ENCODE peak calls at places on chromosomes 3 and 15, in eight cellular contexts. J, M, D, V, Z, A, N and P are unnamed samples.

GRCh38 chr3:106611123-106611522 is 742.3 kb upstream of the CBLB start:
- DNase-seq in J (no peak), N (no peak), A (no peak), V (no peak), M (no peak), Z (no peak), D (no peak), P (no peak)

GRCh38 chr15:48644827-48645557 is 517 bp downstream of the FBN1 start:
- DNase-seq in Z (peak), N (peak), D (peak), A (no peak), J (peak), V (no peak), M (no peak), P (peak)

GRCh38 chr15:71752604-71753289 is 57.6 kb upstream of the NR2E3 start:
- DNase-seq in M (no peak), J (peak), D (peak), Z (peak), A (peak), N (peak), V (peak), P (peak)

GRCh38 chr3:31704651-31705179 is 172.0 kb downstream of the STT3B start:
- DNase-seq in M (no peak), D (no peak), J (no peak), A (peak), Z (no peak), V (peak), N (no peak), P (peak)

GRCh38 chr15:88613074-88613944 is 7.8 kb upstream of the AEN start:
- DNase-seq in Z (peak), V (no peak), A (no peak), J (no peak), D (no peak), M (no peak), N (peak), P (no peak)

GRCh38 chr3:177824190-177824786 is 627.0 kb upstream of the TBL1XR1 start:
- DNase-seq in N (no peak), D (no peak), A (no peak), V (peak), M (no peak), J (peak), Z (no peak), P (no peak)

GRCh38 chr3:100941046-100941445 is 52.2 kb downstream of the ABI3BP start:
- DNase-seq in A (no peak), J (no peak), V (no peak), D (no peak), N (no peak), M (no peak), Z (no peak), P (no peak)

GRCh38 chr3:29686889-29687592 is 406.2 kb downstream of the RBMS3 start:
- DNase-seq in D (no peak), M (no peak), V (no peak), Z (no peak), A (no peak), J (no peak), N (no peak), P (no peak)

GRCh38 chr3:160403796-160404510 is 4.5 kb downstream of the SMC4 start:
- DNase-seq in J (no peak), N (no peak), D (no peak), A (no peak), Z (no peak), V (no peak), M (no peak), P (no peak)

GRCh38 chr3:23113455-23114171 is 89.5 kb upstream of the UBE2E2 start:
- DNase-seq in J (peak), D (no peak), M (no peak), N (no peak), V (no peak), Z (no peak), A (no peak), P (no peak)

GRCh38 chr3:153970735-153971347 is 150.3 kb upstream of the ARHGEF26 start:
- DNase-seq in J (no peak), Z (no peak), A (no peak), N (no peak), V (no peak), D (no peak), M (no peak), P (no peak)

GRCh38 chr3:65979152-65979551 is 59.6 kb downstream of the MAGI1 start:
- DNase-seq in V (peak), D (no peak), N (no peak), A (peak), Z (peak), J (peak), M (no peak), P (no peak)

GRCh38 chr3:163490119-163490518 is 1588.2 kb downstream of the SI start:
- DNase-seq in V (peak), A (no peak), M (no peak), J (peak), D (peak), N (peak), Z (peak), P (no peak)

GRCh38 chr3:106794442-106794841 is 582.8 kb upstream of the CCDC54 start:
- DNase-seq in N (no peak), V (no peak), M (no peak), Z (no peak), A (no peak), D (no peak), J (no peak), P (no peak)

GRCh38 chr15:100903191-100903590 is 16.0 kb upstream of the LRRK1 start:
- DNase-seq in J (no peak), V (no peak), D (no peak), Z (no peak), A (no peak), M (no peak), N (no peak), P (no peak)

GRCh38 chr3:190718691-190719090 is 143.8 kb downstream of the GMNC start:
- DNase-seq in J (no peak), Z (no peak), A (peak), M (no peak), N (no peak), V (no peak), D (no peak), P (no peak)

GRCh38 chr15:82108489-82109078 is 62.8 kb upstream of the MEX3B start:
- DNase-seq in J (no peak), N (peak), M (peak), Z (peak), V (peak), D (peak), A (no peak), P (no peak)

GRCh38 chr15:99733268-99734039 is at the start of gene LYSMD4:
- DNase-seq in V (peak), N (peak), A (peak), M (peak), J (peak), D (peak), Z (peak), P (peak)

GRCh38 chr3:188584958-188585689 is 431.2 kb downstream of the LPP start:
- DNase-seq in M (no peak), V (no peak), D (no peak), Z (no peak), J (peak), N (no peak), A (no peak), P (no peak)

GRCh38 chr15:31485431-31485830 is 158.8 kb downstream of the KLF13 start:
- DNase-seq in N (peak), V (no peak), J (no peak), Z (no peak), D (no peak), A (no peak), M (no peak), P (no peak)

GRCh38 chr3:143443851-143444331 is 324.3 kb downstream of the CHST2 start:
- DNase-seq in J (no peak), M (no peak), A (peak), Z (no peak), D (no peak), N (no peak), V (peak), P (no peak)

GRCh38 chr3:74561881-74562280 is 52.6 kb downstream of the CNTN3 start:
- DNase-seq in Z (no peak), A (no peak), N (no peak), M (no peak), V (no peak), J (no peak), D (no peak), P (no peak)

GRCh38 chr3:117589454-117589853 is 879.9 kb downstream of the TUSC7 start:
- DNase-seq in V (no peak), D (no peak), Z (peak), N (no peak), J (peak), M (no peak), A (no peak), P (no peak)

GRCh38 chr3:105538483-105538882 is 171.8 kb downstream of the ALCAM start:
- DNase-seq in A (no peak), M (no peak), Z (no peak), D (no peak), J (no peak), N (no peak), V (no peak), P (no peak)

GRCh38 chr3:61594978-61595687 is 33.8 kb downstream of the PTPRG start:
- DNase-seq in Z (no peak), M (no peak), N (no peak), A (no peak), D (no peak), V (no peak), J (no peak), P (no peak)

GRCh38 chr3:64666171-64666581 is 21.6 kb downstream of the ADAMTS9 start:
- DNase-seq in V (peak), A (no peak), M (no peak), Z (no peak), N (no peak), J (no peak), D (no peak), P (no peak)

GRCh38 chr3:169759256-169759655 is 5.6 kb downstream of the TERC start:
- DNase-seq in A (no peak), Z (no peak), M (no peak), N (no peak), J (no peak), V (no peak), D (no peak), P (no peak)

GRCh38 chr15:99197861-99198260 is 51.5 kb downstream of the TTC23 start:
- DNase-seq in M (no peak), J (no peak), Z (no peak), D (no peak), N (no peak), A (no peak), V (no peak), P (no peak)

GRCh38 chr3:9878700-9879099 is 1.4 kb downstream of the CIDEC start:
- DNase-seq in Z (no peak), N (no peak), M (no peak), A (no peak), D (no peak), J (no peak), V (no peak), P (no peak)

GRCh38 chr15:26771168-26771916 is 1.5 kb downstream of the GABRB3 start:
- DNase-seq in V (peak), Z (peak), J (peak), M (no peak), A (no peak), D (peak), N (peak), P (no peak)

GRCh38 chr3:16866447-16867025 is 18.2 kb upstream of the PLCL2 start:
- DNase-seq in Z (no peak), V (no peak), A (no peak), N (no peak), J (no peak), M (no peak), D (no peak), P (no peak)

GRCh38 chr3:50620420-50620819 is 3.5 kb downstream of the MAPKAPK3 start:
- DNase-seq in A (no peak), N (no peak), M (no peak), Z (no peak), D (no peak), V (peak), J (no peak), P (no peak)

GRCh38 chr15:68694111-68694510 is 115.3 kb downstream of the CORO2B start:
- DNase-seq in Z (no peak), M (no peak), N (no peak), A (no peak), V (no peak), D (no peak), J (no peak), P (no peak)